ENCODE peak calls at places on chromosomes 5 and 9, in six cellular contexts. N, F, A, X, P and T are unnamed samples.

GRCh38 chr9:13661014-13661413 is 381.5 kb upstream of the MPDZ start:
- DNase-seq in N (no peak), F (no peak), A (no peak), X (no peak), P (no peak), T (no peak)

GRCh38 chr5:164921722-164922121 is 1416.3 kb downstream of the MAT2B start:
- DNase-seq in N (no peak), F (peak; percentile 28), A (no peak), X (no peak), P (no peak), T (no peak)

GRCh38 chr5:77391240-77391765 is 100.8 kb downstream of the WDR41 start:
- DNase-seq in N (no peak), F (no peak), A (no peak), X (no peak), P (no peak), T (no peak)

GRCh38 chr9:122377241-122378164 is 6.7 kb downstream of the PTGS1 start:
- DNase-seq in N (no peak), F (no peak), A (no peak), X (no peak), P (no peak), T (no peak)

GRCh38 chr9:137878146-137878941 is 762 bp downstream of the CACNA1B start:
- DNase-seq in N (no peak), F (peak; percentile 90), A (no peak), X (no peak), P (no peak), T (no peak)

GRCh38 chr5:11319851-11320580 is 559.0 kb upstream of the DAP start:
- DNase-seq in N (no peak), F (no peak), A (no peak), X (no peak), P (no peak), T (no peak)

GRCh38 chr9:31541626-31542025 is 842.8 kb upstream of the ACO1 start:
- DNase-seq in N (no peak), F (no peak), A (no peak), X (no peak), P (no peak), T (no peak)

GRCh38 chr5:112475747-112476435 is 56.8 kb upstream of the EPB41L4A start:
- DNase-seq in N (no peak), F (no peak), A (no peak), X (no peak), P (no peak), T (no peak)

GRCh38 chr5:135191084-135191826 is 157.2 kb upstream of the PITX1 start:
- DNase-seq in N (peak; percentile 75), F (peak; percentile 90), A (peak; percentile 69), X (peak; percentile 82), P (no peak), T (peak; percentile 80)

GRCh38 chr9:105994970-105995369 is 300.6 kb downstream of the TMEM38B start:
- DNase-seq in N (no peak), F (no peak), A (no peak), X (no peak), P (no peak), T (peak; percentile 10)

GRCh38 chr5:124521461-124522230 is 224.8 kb downstream of the ZNF608 start:
- DNase-seq in N (no peak), F (no peak), A (no peak), X (no peak), P (no peak), T (no peak)

GRCh38 chr5:79020861-79021561 is 35.9 kb upstream of the ARSB start:
- DNase-seq in N (peak; percentile 32), F (peak; percentile 78), A (peak; percentile 42), X (peak; percentile 60), P (no peak), T (peak; percentile 58)

GRCh38 chr9:16670791-16671190 is 199.7 kb downstream of the BNC2 start:
- DNase-seq in N (no peak), F (no peak), A (no peak), X (no peak), P (no peak), T (no peak)

GRCh38 chr5:35881758-35882157 is 25.1 kb downstream of the IL7R start:
- DNase-seq in N (no peak), F (no peak), A (no peak), X (no peak), P (no peak), T (no peak)

GRCh38 chr5:50990296-50990924 is 324.0 kb downstream of the PARP8 start:
- DNase-seq in N (no peak), F (peak; percentile 28), A (no peak), X (no peak), P (no peak), T (no peak)

GRCh38 chr5:120083851-120084615 is 380.1 kb upstream of the PRR16 start:
- DNase-seq in N (no peak), F (no peak), A (no peak), X (no peak), P (no peak), T (no peak)

GRCh38 chr9:123216387-123216786 is 52.0 kb downstream of the STRBP start:
- DNase-seq in N (no peak), F (no peak), A (no peak), X (no peak), P (no peak), T (no peak)

GRCh38 chr5:76851713-76852369 is 2.0 kb downstream of the S100Z start:
- DNase-seq in N (peak; percentile 22), F (no peak), A (peak; percentile 66), X (no peak), P (no peak), T (no peak)

GRCh38 chr5:93246093-93246855 is 334.7 kb downstream of the NR2F1-AS1 start:
- DNase-seq in N (no peak), F (peak; percentile 34), A (peak; percentile 14), X (no peak), P (no peak), T (no peak)

GRCh38 chr9:134370638-134371037 is 44.4 kb downstream of the RXRA start:
- DNase-seq in N (no peak), F (no peak), A (no peak), X (no peak), P (no peak), T (no peak)

GRCh38 chr9:134372621-134373267 is 46.5 kb downstream of the RXRA start:
- DNase-seq in N (peak; percentile 58), F (no peak), A (peak; percentile 77), X (no peak), P (no peak), T (peak; percentile 52)

GRCh38 chr9:134373269-134373668 is 47.0 kb downstream of the RXRA start:
- DNase-seq in N (no peak), F (no peak), A (no peak), X (no peak), P (no peak), T (no peak)

GRCh38 chr9:134370213-134370492 is 43.9 kb downstream of the RXRA start:
- DNase-seq in N (no peak), F (no peak), A (no peak), X (no peak), P (no peak), T (peak; percentile 72)

DNA sequence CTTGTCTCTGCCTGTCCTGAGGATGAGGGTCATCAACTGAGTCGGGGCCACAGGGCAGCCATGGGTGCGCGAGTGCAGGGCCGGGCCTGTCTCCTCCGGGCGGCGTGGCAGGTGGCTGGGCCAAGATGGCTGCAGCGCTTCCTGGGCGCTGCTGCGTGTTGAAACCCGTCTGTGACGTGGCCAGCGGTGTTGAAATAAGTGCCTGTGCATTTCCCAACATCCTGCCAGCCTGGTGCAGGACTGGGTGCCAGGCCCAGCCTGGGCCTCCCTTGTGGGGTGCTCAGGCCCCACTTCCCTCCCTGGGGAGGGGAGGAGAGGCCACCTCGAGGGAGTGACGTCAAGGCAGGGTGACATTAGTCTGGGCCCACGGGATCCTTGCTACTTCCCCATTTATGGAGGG is 45.5 kb downstream of the RXRA start:
- DNase-seq in N (peak; percentile 73), F (no peak), A (peak; percentile 84), X (peak; percentile 56), P (no peak), T (peak; percentile 83)
- H3K27ac ChIP-seq in N (peak overlapping the region; percentile 98), F (no peak overlapping the region), A (peak overlapping the region; percentile 48), X (peak overlapping the region; percentile 80), P (no peak overlapping the region), T (peak overlapping the region; percentile 94)

DNA sequence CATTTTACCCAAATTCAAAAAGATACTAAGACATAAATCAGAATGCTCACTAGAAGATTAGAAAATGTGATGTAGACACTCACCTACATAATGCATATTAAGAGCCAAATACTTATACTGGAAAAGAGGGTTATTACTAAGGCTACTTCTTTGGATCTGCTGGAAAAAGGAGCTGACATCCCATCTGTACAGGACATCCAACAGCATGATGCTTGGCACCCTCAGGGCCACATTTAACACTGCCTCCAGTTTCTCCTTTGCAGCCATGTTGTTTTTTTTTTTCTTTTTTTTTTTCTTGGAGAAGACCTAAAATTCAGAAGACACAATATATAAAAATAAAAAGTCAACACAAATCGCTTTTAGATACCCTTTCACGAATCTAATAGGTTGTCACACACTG is 6.0 kb downstream of the RNF145 start:
- DNase-seq in N (no peak), F (no peak), A (no peak), X (no peak), P (no peak), T (no peak)
- H3K4me1 ChIP-seq in N (peaks cover 28% of the 10 kb centered on the region), F (peaks cover 16% of the 10 kb centered on the region), A (peaks cover 50% of the 10 kb centered on the region), X (peaks cover 35% of the 10 kb centered on the region), P (peaks cover 18% of the 10 kb centered on the region), T (peaks cover 34% of the 10 kb centered on the region)

GRCh38 chr5:71629950-71630349 is 42.8 kb downstream of the MCCC2 start:
- DNase-seq in N (no peak), F (no peak), A (no peak), X (no peak), P (no peak), T (no peak)
- H3K27me3 ChIP-seq in N (no peaks in the 10 kb centered on the region), F (no peaks in the 10 kb centered on the region), A (no peaks in the 10 kb centered on the region), X (no peaks in the 10 kb centered on the region), P (no peaks in the 10 kb centered on the region), T (no peaks in the 10 kb centered on the region)

GRCh38 chr9:128068656-128069221 is 707 bp downstream of the SLC25A25 start:
- DNase-seq in N (no peak), F (no peak), A (peak; percentile 38), X (no peak), P (no peak), T (no peak)

GRCh38 chr9:128067622-128067897 is 440 bp upstream of the NAIF1 start:
- DNase-seq in N (no peak), F (no peak), A (no peak), X (no peak), P (no peak), T (no peak)

GRCh38 chr9:128067898-128068655 is at the start of gene SLC25A25:
- DNase-seq in N (peak; percentile 100), F (peak; percentile 100), A (peak; percentile 100), X (peak; percentile 100), P (peak; percentile 96), T (peak; percentile 100)

GRCh38 chr9:128066713-128067621 is at the start of gene NAIF1:
- DNase-seq in N (peak; percentile 96), F (peak; percentile 99), A (peak; percentile 97), X (peak; percentile 97), P (peak; percentile 98), T (peak; percentile 98)

DNA sequence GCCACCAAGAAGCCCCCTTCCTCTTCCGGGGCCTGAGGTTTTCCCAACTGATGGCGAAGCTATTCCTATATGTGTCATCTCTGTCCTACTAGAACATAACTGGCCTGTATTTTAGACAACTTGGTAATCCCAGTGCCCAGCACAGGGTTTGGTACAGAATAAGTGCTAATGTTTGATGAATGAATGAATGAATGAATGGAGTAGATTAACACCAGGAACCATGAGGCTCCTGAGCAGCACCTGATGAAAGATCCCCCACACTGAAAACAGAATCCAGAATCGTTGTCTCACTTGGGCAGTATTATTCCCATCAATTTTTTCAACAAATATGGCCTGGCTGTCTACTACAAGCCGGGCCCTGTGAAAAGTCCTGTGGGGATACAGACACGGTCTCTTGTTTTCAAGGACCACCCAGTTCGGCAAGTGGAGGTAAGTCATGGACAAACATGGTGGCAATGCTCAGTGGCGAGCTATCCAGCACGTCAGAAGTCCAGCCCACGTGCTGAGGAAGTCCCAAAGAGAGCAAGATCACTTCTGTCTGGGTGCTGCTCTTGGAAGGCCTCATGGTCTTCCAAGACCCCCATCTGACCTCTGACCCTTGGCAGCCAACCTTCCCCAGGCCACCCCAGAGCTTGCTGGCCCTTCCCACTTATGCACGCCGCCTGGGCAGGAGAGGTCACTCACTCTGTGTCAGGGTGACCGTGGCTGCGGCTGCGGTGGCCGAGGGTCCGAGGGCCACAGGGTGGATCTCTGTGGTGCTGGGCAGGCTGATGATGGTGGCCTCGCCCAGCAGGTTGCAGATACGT is 1.0 kb downstream of the NAIF1 start:
- DNase-seq in N (no peak), F (no peak), A (no peak), X (no peak), P (no peak), T (peak; percentile 48)
- H3K27ac ChIP-seq in N (peak overlapping the region; percentile 98), F (no peak overlapping the region), A (peak overlapping the region; percentile 91), X (peak overlapping the region; percentile 95), P (peak overlapping the region; percentile 99), T (peak overlapping the region; percentile 96)